ENCODE peak calls at places on chromosomes 6 and 20, in five cellular contexts. O is H54, S is right lobe of liver, B is IMR-90, H is A549. X is an unnamed sample.
A peak's percentile ranks its signal among the peaks of the same experiment; 100 is the strongest.

GRCh38 chr20:62616728-62617621 is 25.3 kb upstream of the SLCO4A1 start:
- DNase-seq in O (peak; percentile 86), H (peak; percentile 85), S (peak; percentile 83), B (peak; percentile 49), X (peak; percentile 72)

GRCh38 chr20:23048283-23049200 is 930 bp downstream of the THBD start:
- DNase-seq in O (no peak), S (peak; percentile 84), B (peak; percentile 1), H (peak; percentile 76), X (peak; percentile 88)

GRCh38 chr20:7829776-7830175 is 110.5 kb downstream of the HAO1 start:
- DNase-seq in S (no peak), B (no peak), H (no peak), O (no peak), X (no peak)

GRCh38 chr6:111361648-111362047 is 121.4 kb downstream of the REV3L start:
- DNase-seq in O (no peak), B (peak; percentile 43), H (peak; percentile 3), S (no peak), X (peak; percentile 10)

GRCh38 chr6:34813028-34813742 is 21.3 kb downstream of the BLTP3A start:
- DNase-seq in O (no peak), B (no peak), S (no peak), H (no peak), X (no peak)

GRCh38 chr6:128156315-128157111 is 255.7 kb upstream of the THEMIS start:
- DNase-seq in B (no peak), S (no peak), O (no peak), H (no peak), X (no peak)

GRCh38 chr6:1311400-1312192 is at the start of gene FOXQ1:
- DNase-seq in H (no peak), B (peak; percentile 40), O (no peak), S (peak; percentile 88), X (no peak)

GRCh38 chr20:49187330-49188100 is 619 bp downstream of the STAU1 start:
- DNase-seq in H (no peak), B (no peak), O (no peak), S (peak; percentile 64), X (peak; percentile 91)

GRCh38 chr6:127352519-127352918 is 9.1 kb upstream of the ECHDC1 start:
- DNase-seq in B (no peak), H (no peak), S (no peak), O (no peak), X (no peak)

GRCh38 chr6:166952567-166953464 is 3.5 kb downstream of the RNASET2 start:
- DNase-seq in O (no peak), S (no peak), B (no peak), H (no peak), X (no peak)

GRCh38 chr20:23692725-23693124 is 3.9 kb upstream of the CST4 start:
- DNase-seq in H (no peak), S (no peak), O (no peak), B (no peak), X (no peak)

DNA sequence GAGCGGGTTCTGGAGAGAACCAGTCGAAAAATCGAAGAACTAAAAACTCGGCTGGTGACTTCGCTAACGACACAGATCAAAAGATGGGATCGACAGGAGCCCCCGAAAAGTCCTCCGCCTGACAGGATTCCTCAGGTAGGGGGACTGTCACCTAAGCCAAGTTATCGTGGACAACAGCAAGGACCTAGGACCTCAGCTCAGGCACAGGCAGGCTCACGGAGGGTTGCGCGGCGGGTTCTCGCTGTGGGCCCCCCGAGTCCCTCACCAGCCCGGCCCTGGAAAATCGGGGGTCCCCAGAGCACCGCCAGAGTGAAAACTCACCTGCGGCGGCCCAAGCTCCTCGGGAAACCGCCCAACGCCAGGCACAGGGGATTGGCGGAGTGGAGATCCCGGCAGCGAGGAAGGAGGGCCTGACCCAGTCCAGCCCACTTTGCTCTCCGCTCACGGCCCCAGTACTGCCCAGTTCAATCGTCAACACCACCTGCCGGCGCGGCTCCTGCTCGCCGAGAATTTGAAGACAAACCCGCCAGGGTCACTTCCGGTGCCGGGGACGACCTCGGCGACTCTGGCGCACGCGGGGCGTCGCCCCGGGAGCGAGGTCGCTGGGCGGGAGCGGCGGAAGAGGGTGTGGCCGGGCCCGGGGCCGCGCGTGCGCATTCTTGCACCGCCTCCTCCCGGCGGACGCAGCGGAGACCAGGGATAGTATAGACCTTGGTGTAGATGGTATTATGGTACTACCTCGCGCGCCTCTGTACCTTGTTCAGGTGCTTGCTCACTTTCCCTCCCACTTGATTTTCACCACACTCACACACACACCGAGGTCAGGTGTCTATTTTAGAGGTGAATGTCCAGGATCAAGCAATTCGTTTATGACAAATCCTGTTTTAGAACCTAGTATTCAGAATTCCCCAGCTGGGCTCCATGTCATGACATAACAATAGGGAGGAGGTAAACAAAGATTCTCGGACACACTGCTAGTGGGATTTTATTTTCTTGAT is at the start of gene KATNA1:
- DNase-seq in S (peak; percentile 96), O (peak; percentile 77), H (peak; percentile 85), B (peak; percentile 58), X (peak; percentile 96)
- TF ChIP-seq POLR2A in S (peak; percentile 89), O (peak; percentile 59), H (peak; percentile 54), B (peak; percentile 58), X (peak; percentile 85)

GRCh38 chr20:32436968-32437367 is 78.8 kb downstream of the ASXL1 start:
- DNase-seq in S (no peak), O (no peak), H (no peak), B (no peak), X (no peak)
- TF ChIP-seq POLR2A in S (no peak), O (no peak), H (no peak), B (no peak), X (no peak)

GRCh38 chr20:36951198-36951976 is at the start of gene SAMHD1:
- DNase-seq in O (peak; percentile 99), S (peak; percentile 99), B (peak; percentile 98), H (peak; percentile 99), X (peak; percentile 96)
- TF ChIP-seq POLR2A in O (peak; percentile 40), S (peak; percentile 83), B (no peak), H (peak; percentile 55), X (peak; percentile 25)

DNA sequence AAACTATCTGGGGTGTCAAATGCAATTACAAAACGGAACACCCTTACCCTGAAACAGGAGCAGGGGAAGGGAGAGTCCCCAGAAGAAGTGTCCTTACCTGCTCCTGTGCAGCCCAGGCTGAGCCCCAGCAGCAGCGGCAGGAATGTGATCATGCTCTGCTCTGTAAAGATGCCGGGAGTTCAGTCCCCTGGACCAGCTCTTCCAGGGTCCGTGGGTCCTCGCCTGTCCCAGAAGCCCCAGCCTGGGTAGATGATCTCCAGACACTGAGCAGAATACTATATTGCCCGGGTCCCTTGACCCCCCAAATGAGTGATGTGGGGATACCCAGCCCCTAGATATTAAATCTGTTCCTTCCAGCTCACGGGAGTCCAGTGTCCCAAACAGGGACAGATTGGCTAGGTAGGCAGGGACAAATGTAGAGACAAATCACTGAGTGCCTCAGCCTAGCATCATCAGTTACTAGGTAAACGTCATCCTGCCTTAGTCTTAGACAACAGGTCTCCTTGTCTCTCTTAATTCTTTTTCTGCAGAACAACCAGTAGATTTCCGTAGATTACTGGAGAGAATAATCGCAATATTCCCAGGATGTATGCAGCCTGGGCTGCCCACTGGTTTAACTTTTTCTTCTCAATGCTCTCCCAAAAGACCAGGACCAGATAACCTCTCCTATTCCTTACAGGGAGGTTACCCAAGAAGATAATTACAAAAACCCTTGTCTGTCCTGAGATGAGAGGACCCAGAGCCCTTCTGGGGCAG is at the start of gene HLA-DMB:
- DNase-seq in S (no peak), O (peak; percentile 87), H (peak; percentile 87), B (peak; percentile 73), X (peak; percentile 22)
- TF ChIP-seq POLR2A in S (peak; percentile 45), O (no peak), H (no peak), B (no peak), X (no peak)

GRCh38 chr6:18406955-18407738 is 20.0 kb downstream of the RNF144B start:
- DNase-seq in O (no peak), S (no peak), B (no peak), H (no peak), X (peak; percentile 48)

GRCh38 chr6:18400831-18401446 is 13.8 kb downstream of the RNF144B start:
- DNase-seq in O (no peak), S (no peak), H (no peak), B (peak; percentile 40), X (no peak)

GRCh38 chr6:18410412-18410811 is 23.3 kb downstream of the RNF144B start:
- DNase-seq in H (no peak), B (no peak), O (no peak), S (no peak), X (no peak)

GRCh38 chr6:18405477-18406293 is 18.5 kb downstream of the RNF144B start:
- DNase-seq in B (peak; percentile 96), S (no peak), O (peak; percentile 25), H (peak; percentile 6), X (no peak)
- TF ChIP-seq POLR2A in B (no peak), S (no peak), O (no peak), H (no peak), X (no peak)

DNA sequence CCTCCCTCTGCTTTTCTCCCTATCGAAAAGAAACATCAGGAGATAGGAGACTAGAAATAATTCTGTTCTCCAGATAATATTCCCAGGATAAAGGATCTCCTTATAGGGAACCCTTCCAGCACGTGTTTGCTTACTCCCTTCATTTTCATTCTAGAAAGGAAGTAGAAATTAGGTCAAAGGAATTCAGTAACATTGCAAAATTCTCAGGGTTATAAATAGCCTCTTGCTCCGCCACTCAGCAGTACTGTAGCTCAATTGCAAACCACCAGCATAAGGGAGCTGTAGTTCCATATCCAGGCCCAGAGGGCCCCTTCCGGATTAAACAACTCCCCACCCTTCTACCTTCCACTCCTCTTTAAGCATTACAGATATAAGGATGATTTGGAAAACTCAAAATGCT is 6.2 kb downstream of the ELMO2 start:
- DNase-seq in S (no peak), H (no peak), O (no peak), B (peak; percentile 80), X (no peak)
- TF ChIP-seq POLR2A in S (peak; percentile 60), H (no peak), O (no peak), B (no peak), X (no peak)

DNA sequence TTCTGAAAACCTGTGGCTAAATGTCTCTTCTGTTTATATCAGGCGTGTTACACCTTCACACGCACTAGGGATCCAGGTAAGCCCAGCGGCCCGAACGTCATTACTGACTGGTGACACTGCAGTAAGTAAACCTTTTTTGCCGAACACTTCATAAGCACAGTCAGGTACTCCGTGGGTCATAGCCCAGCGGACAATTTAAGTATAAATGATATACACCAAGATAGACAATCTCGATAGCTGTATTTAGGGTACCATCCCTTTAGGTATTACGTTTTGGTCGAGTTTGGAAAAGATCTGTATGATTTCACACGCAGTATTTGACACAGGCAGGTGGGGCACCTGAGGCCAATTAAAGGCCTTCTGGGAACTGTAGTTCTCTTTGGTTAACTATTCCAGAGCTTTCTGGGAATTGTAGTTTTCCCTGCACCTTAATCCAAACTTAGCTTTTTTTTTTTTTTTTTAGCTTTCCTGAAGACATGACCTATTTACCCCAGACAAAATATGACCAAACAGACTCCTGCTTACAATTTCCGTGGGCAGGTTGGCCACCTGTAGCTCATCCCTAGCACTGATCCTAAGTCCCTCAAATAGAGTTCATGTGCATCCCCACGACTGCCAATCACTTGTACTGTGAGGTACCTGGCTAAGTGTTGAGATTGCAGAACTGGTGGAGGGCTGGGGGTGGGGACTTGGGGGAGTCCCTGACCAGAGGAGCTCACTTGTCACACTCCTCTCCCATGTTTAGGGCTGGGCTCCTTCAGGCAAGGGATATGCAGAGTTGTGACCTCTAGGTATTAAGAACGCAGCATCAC is 908 bp upstream of the EHMT2 start:
- DNase-seq in O (peak; percentile 50), S (no peak), H (peak; percentile 26), B (peak; percentile 35), X (peak; percentile 69)
- TF ChIP-seq POLR2A in O (no peak), S (no peak), H (no peak), B (no peak), X (no peak)

GRCh38 chr20:63627129-63627699 is 313 bp upstream of the GMEB2 start:
- DNase-seq in O (peak; percentile 99), S (peak; percentile 96), B (peak; percentile 90), H (peak; percentile 94), X (peak; percentile 98)
- TF ChIP-seq POLR2A in O (peak; percentile 87), S (peak; percentile 86), B (peak; percentile 37), H (peak; percentile 73), X (peak; percentile 77)